ENCODE peak calls at places on chromosomes 4 and X, in seven cellular contexts. E is lower lobe of right lung; Y is uterus; S is cardiac fibroblast; N is naive thymus-derived CD4-positive, alpha-beta T cell; V is epithelial cell of esophagus; B is AG10803. K is an unnamed sample.

GRCh38 chr4:141307241-141307689 is 86.6 kb downstream of the ZNF330 start:
- DNase-seq in N (peak), V (peak), B (peak), Y (peak), S (peak), E (peak), K (peak)

GRCh38 chr4:122710434-122711308 is 21.8 kb upstream of the BBS12 start:
- DNase-seq in V (peak), S (peak), Y (no peak), B (no peak), N (no peak), E (no peak), K (no peak)

GRCh38 chr4:84877051-84877833 is 89.2 kb downstream of the WDFY3 start:
- DNase-seq in E (no peak), V (peak), B (peak), Y (no peak), S (peak), N (no peak), K (no peak)

GRCh38 chrX:131650637-131651410 is 107.0 kb downstream of the OR13H1 start:
- DNase-seq in S (peak), E (no peak), Y (no peak), N (no peak), B (peak), V (peak), K (peak)

GRCh38 chrX:37686348-37686736 is 751 bp downstream of the XK start:
- DNase-seq in V (no peak), B (no peak), S (no peak), N (no peak), E (no peak), Y (no peak), K (no peak)

GRCh38 chr4:78002260-78002659 is 54.9 kb upstream of the FRAS1 start:
- DNase-seq in B (peak), N (no peak), Y (no peak), S (peak), E (no peak), V (no peak), K (no peak)

GRCh38 chr4:39706829-39707511 is 9.0 kb downstream of the UBE2K start:
- DNase-seq in Y (no peak), V (peak), N (no peak), S (peak), B (peak), E (no peak), K (no peak)

GRCh38 chr4:15958562-15958961 is 4.4 kb downstream of the FGFBP2 start:
- DNase-seq in S (no peak), E (no peak), V (no peak), N (no peak), Y (no peak), B (no peak), K (no peak)

GRCh38 chrX:20063716-20064351 is 52.9 kb downstream of the MAP7D2 start:
- DNase-seq in N (no peak), S (peak), E (no peak), V (peak), Y (no peak), B (no peak), K (no peak)

GRCh38 chr4:56958111-56958517 is 19.3 kb downstream of the NOA1 start:
- DNase-seq in N (no peak), E (peak), V (peak), Y (peak), S (peak), B (peak), K (peak)

GRCh38 chr4:146245246-146245645 is 30.9 kb downstream of the REELD1 start:
- DNase-seq in N (no peak), V (no peak), E (no peak), S (peak), Y (no peak), B (no peak), K (no peak)

GRCh38 chr4:129064717-129065116 is 28.6 kb downstream of the SCLT1 start:
- DNase-seq in E (no peak), V (no peak), B (peak), N (no peak), S (peak), Y (no peak), K (no peak)

GRCh38 chrX:153689654-153690465 is 2.1 kb downstream of the SLC6A8 start:
- DNase-seq in B (no peak), N (no peak), E (no peak), Y (no peak), S (peak), V (peak), K (no peak)

GRCh38 chrX:115561605-115562491 is 874 bp downstream of the PLS3 start:
- DNase-seq in N (peak), E (peak), V (peak), S (peak), B (peak), Y (peak), K (no peak)

GRCh38 chr4:119690871-119691270 is 62.3 kb upstream of the PDE5A start:
- DNase-seq in Y (no peak), B (no peak), S (no peak), V (peak), E (no peak), N (no peak), K (no peak)

GRCh38 chrX:151680805-151681204 is 14.5 kb upstream of the PRRG3 start:
- DNase-seq in V (peak), S (peak), E (no peak), N (peak), Y (no peak), B (peak), K (no peak)

GRCh38 chrX:133699023-133699728 is 283.9 kb upstream of the GPC4 start:
- DNase-seq in S (no peak), N (no peak), E (no peak), Y (no peak), B (no peak), V (no peak), K (no peak)

GRCh38 chr4:6962211-6963041 is 52.8 kb downstream of the TBC1D14 start:
- DNase-seq in N (no peak), Y (no peak), S (no peak), E (no peak), B (no peak), V (no peak), K (no peak)

GRCh38 chr4:131248314-131248713 is 1900.8 kb upstream of the PCDH10 start:
- DNase-seq in N (no peak), B (no peak), E (no peak), Y (no peak), V (no peak), S (no peak), K (no peak)

GRCh38 chrX:108090474-108091265 is 672 bp downstream of the PSMD10 start:
- DNase-seq in Y (no peak), N (no peak), B (peak), V (peak), E (no peak), S (peak), K (no peak)

GRCh38 chr4:8739820-8740665 is 131.6 kb downstream of the HMX1 start:
- DNase-seq in V (no peak), Y (no peak), S (no peak), E (peak), B (no peak), N (no peak), K (no peak)

GRCh38 chrX:19156223-19156622 is 34.0 kb upstream of the ADGRG2 start:
- DNase-seq in N (no peak), B (peak), Y (no peak), S (no peak), V (peak), E (no peak), K (no peak)

GRCh38 chr4:153374471-153374870 is 30.0 kb downstream of the MND1 start:
- DNase-seq in E (no peak), B (peak), S (peak), Y (no peak), N (no peak), V (no peak), K (no peak)

GRCh38 chr4:154004859-154005520 is 216.1 kb upstream of the SFRP2 start:
- DNase-seq in B (peak), E (no peak), N (no peak), S (peak), V (peak), Y (peak), K (peak)

GRCh38 chr4:77538574-77539157 is 67.0 kb upstream of the CXCL13 start:
- DNase-seq in N (no peak), V (peak), B (no peak), Y (no peak), E (no peak), S (peak), K (peak)

GRCh38 chr4:1323635-1324442 is 23.2 kb upstream of the UVSSA start:
- DNase-seq in B (peak), Y (no peak), V (peak), S (peak), N (no peak), E (no peak), K (peak)

GRCh38 chr4:176187610-176188009 is 7.8 kb downstream of the SPATA4 start:
- DNase-seq in Y (no peak), E (no peak), S (peak), V (peak), N (no peak), B (peak), K (no peak)

GRCh38 chrX:130299279-130300009 is 30.7 kb upstream of the ZNF280C start:
- DNase-seq in V (no peak), B (no peak), E (no peak), Y (no peak), N (no peak), S (no peak), K (no peak)

GRCh38 chr4:162126754-162127153 is 37.0 kb downstream of the FSTL5 start:
- DNase-seq in B (no peak), Y (no peak), V (no peak), E (no peak), S (no peak), N (no peak), K (no peak)

GRCh38 chr4:142404191-142404611 is 441.9 kb downstream of the INPP4B start:
- DNase-seq in S (peak), N (peak), B (peak), V (peak), Y (peak), E (no peak), K (no peak)

GRCh38 chr4:52657630-52658501 is 1.2 kb downstream of the USP46 start:
- DNase-seq in B (peak), S (peak), N (no peak), Y (peak), V (peak), E (no peak), K (no peak)

GRCh38 chr4:109977854-109978501 is 65.3 kb downstream of the EGF start:
- DNase-seq in Y (no peak), V (peak), N (no peak), S (peak), B (peak), E (no peak), K (no peak)

GRCh38 chr4:162229670-162230069 is 65.9 kb upstream of the FSTL5 start:
- DNase-seq in B (no peak), Y (no peak), V (peak), S (no peak), N (no peak), E (no peak), K (no peak)

GRCh38 chrX:129996120-129996519 is 13.7 kb downstream of the BCORL1 start:
- DNase-seq in N (no peak), E (no peak), V (peak), B (peak), S (peak), Y (peak), K (no peak)

GRCh38 chr4:149140841-149141240 is 674.8 kb downstream of the IQCM start:
- DNase-seq in N (no peak), E (no peak), S (peak), B (no peak), Y (no peak), V (no peak), K (no peak)

GRCh38 chrX:124467202-124467601 is 120.8 kb downstream of the SH2D1A start:
- DNase-seq in V (no peak), Y (no peak), E (no peak), B (no peak), S (no peak), N (no peak), K (no peak)

GRCh38 chr4:153987291-153987690 is 198.4 kb upstream of the SFRP2 start:
- DNase-seq in V (peak), N (no peak), B (peak), E (no peak), S (peak), Y (no peak), K (no peak)

GRCh38 chr4:14265651-14266050 is 638.1 kb upstream of the BOD1L1 start:
- DNase-seq in B (no peak), V (no peak), S (peak), E (no peak), Y (no peak), N (no peak), K (no peak)

GRCh38 chr4:124641715-124642380 is 70.7 kb downstream of the ANKRD50 start:
- DNase-seq in V (peak), Y (no peak), B (peak), N (no peak), S (peak), E (no peak), K (peak)

GRCh38 chr4:87049508-87049907 is 114.7 kb downstream of the AFF1 start:
- DNase-seq in Y (no peak), E (no peak), B (no peak), S (no peak), N (no peak), V (no peak), K (no peak)

DNA sequence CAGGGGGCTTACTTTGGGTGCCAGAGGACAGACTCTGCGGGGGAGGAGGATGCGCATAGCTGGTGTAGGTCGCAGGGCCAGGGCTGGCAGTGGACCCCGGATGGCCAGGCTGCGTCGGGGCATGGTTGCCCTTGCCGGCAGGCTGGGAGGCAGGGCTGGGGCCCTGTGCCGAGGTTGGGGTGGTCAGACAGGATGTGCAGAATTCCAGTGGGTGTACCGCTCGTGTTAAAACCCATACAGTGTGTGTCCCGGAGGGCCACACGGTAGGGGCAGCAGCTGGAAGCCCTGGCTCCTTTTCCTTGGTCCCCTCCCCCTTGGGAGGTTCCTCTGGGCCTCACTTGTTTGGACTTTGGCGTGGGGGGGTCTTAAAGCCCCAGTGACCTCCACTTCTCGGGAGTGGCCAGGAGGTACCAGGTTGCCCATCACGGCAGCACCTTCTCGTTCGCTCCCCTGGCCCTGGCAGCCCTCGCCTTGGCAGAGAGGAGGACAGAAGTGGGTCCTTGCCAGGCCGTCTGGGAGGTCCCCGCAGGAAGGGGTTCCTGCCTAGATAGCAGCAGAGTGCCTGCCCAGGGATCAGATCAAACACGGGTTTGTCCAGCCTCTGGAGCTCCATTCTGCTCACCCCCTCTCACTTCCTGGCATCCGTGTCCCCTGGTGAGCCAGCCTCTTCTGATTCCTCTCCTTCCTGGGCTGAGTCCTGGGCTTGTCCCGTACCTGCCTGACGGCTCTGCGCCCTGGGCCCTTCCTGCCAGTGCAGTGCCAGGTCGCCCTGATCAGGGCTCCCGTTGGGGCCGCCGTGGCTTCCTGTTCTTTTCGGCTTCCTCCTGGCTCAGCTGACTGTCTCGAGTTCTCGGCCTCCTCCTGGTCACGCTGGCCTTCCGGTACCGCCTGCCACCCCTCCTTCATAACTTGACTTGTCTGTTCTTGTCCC is 56.7 kb upstream of the HGFAC start:
- DNase-seq in N (no peak), Y (no peak), S (no peak), B (no peak), E (peak), V (peak), K (no peak)
- H3K4me3 ChIP-seq in N (no peak), Y (no peak), S (no peak), B (no peak), E (peak), V (peak), K (no peak)

GRCh38 chr4:66972087-66972486 is 573.2 kb downstream of the CENPC start:
- DNase-seq in Y (no peak), N (no peak), S (peak), E (no peak), V (no peak), B (no peak), K (no peak)
- H3K4me3 ChIP-seq in Y (no peak), N (no peak), S (no peak), E (no peak), V (no peak), B (no peak), K (no peak)

GRCh38 chr4:173511787-173512361 is 18.2 kb downstream of the HAND2 start:
- DNase-seq in Y (peak), V (no peak), S (no peak), B (no peak), E (no peak), N (no peak), K (no peak)
- H3K4me3 ChIP-seq in Y (no peak), V (no peak), S (no peak), B (no peak), E (no peak), N (no peak), K (no peak)

GRCh38 chr4:26723216-26723615 is 137.4 kb upstream of the STIM2 start:
- DNase-seq in E (no peak), V (no peak), B (no peak), Y (no peak), S (no peak), N (no peak), K (no peak)
- H3K4me3 ChIP-seq in E (no peak), V (no peak), B (no peak), Y (no peak), S (no peak), N (no peak), K (no peak)

GRCh38 chrX:12972239-12972638 is 2.7 kb upstream of the TMSB4X start:
- DNase-seq in E (no peak), Y (no peak), S (peak), N (no peak), V (no peak), B (no peak), K (no peak)
- H3K4me3 ChIP-seq in E (peak), Y (no peak), S (no peak), N (peak), V (no peak), B (no peak), K (no peak)

DNA sequence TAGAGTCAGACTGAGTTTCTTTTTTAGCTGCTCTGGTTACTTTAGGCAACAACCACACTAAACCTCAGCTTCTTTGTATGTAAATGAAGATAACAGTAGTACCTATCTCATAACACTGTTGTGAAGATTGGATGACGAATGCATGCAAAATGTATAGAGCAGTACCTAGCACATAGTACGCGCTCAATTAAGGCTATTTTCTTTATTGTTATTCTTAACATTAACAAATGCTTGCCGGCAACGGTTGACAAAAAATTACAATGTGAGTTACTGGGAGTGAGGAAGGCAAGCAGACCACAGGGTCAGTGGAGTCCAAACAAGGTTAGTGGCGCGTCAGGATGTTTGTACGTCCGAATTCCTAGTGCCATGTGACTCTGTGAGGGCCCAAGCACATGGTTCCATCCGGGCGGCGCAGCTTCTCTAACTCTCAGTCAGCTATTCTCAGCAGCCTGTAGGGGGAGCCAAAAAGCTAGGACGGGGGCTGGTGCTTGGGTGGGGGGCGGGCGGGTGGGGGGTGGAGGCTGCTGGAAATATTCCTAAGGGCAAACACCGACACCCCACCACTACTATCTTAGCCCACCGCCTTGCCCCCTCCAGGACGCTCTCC is 795 bp upstream of the NALF2 start:
- DNase-seq in V (no peak), E (no peak), N (no peak), Y (no peak), S (peak), B (no peak), K (no peak)
- H3K4me3 ChIP-seq in V (no peak), E (peak), N (no peak), Y (no peak), S (peak), B (no peak), K (no peak)